ENCODE peak calls at places on chromosome 9, in five cellular contexts. N is stimulated activated naive CD8-positive, alpha-beta T cell treated with anti-CD3 and anti-CD28 coated beads, Interleukin-15, Interleukin-2, amounts not matched to agents 100 U/mL and 50 U/mL, for 24 hours; O is T-helper 1 cell; M is mammary epithelial cell; V is T-helper 9 cell. F is an unnamed sample.

GRCh38 chr9:76576344-76576743 is 117.4 kb downstream of the GCNT1 start:
- DNase-seq in N (peak), O (peak), M (peak), V (no peak), F (peak)

GRCh38 chr9:137740311-137740710 is 121.5 kb downstream of the EHMT1 start:
- DNase-seq in N (no peak), O (no peak), M (no peak), V (no peak), F (no peak)

GRCh38 chr9:128702445-128702948 is at the start of gene PKN3:
- DNase-seq in N (peak), O (peak), M (peak), V (peak), F (peak)

GRCh38 chr9:92097997-92098482 is 17.2 kb downstream of the SPTLC1 start:
- DNase-seq in N (peak), O (peak), M (peak), V (peak), F (peak)

GRCh38 chr9:19420877-19421276 is 12.1 kb downstream of the ACER2 start:
- DNase-seq in N (no peak), O (no peak), M (no peak), V (no peak), F (no peak)

GRCh38 chr9:126112135-126112720 is 214.4 kb upstream of the MVB12B start:
- DNase-seq in N (no peak), O (no peak), M (no peak), V (no peak), F (no peak)

GRCh38 chr9:134413890-134414731 is 87.9 kb downstream of the RXRA start:
- DNase-seq in N (no peak), O (no peak), M (peak), V (no peak), F (no peak)

GRCh38 chr9:17018001-17018491 is 116.8 kb upstream of the CNTLN start:
- DNase-seq in N (no peak), O (no peak), M (no peak), V (no peak), F (no peak)

GRCh38 chr9:124348363-124348762 is 66.9 kb downstream of the PSMB7 start:
- DNase-seq in N (no peak), O (no peak), M (no peak), V (no peak), F (no peak)

GRCh38 chr9:137873408-137873807 is 4.2 kb upstream of the CACNA1B start:
- DNase-seq in N (no peak), O (no peak), M (no peak), V (no peak), F (no peak)

GRCh38 chr9:27280858-27281257 is 16.1 kb downstream of the EQTN start:
- DNase-seq in N (no peak), O (no peak), M (no peak), V (no peak), F (no peak)

GRCh38 chr9:72674961-72675360 is 153.6 kb downstream of the TMC1 start:
- DNase-seq in N (no peak), O (no peak), M (no peak), V (no peak), F (no peak)

GRCh38 chr9:136939431-136939995 is 5.0 kb downstream of the FBXW5 start:
- DNase-seq in N (no peak), O (no peak), M (no peak), V (no peak), F (no peak)

GRCh38 chr9:93620041-93620506 is 43.7 kb downstream of the PHF2 start:
- DNase-seq in N (no peak), O (no peak), M (no peak), V (no peak), F (no peak)

GRCh38 chr9:2727966-2728613 is 10.8 kb downstream of the KCNV2 start:
- DNase-seq in N (no peak), O (peak), M (peak), V (no peak), F (peak)

GRCh38 chr9:105425817-105426433 is 21.9 kb upstream of the FSD1L start:
- DNase-seq in N (no peak), O (no peak), M (no peak), V (no peak), F (no peak)

GRCh38 chr9:899440-900184 is 58.1 kb downstream of the DMRT1 start:
- DNase-seq in N (no peak), O (no peak), M (no peak), V (no peak), F (no peak)

GRCh38 chr9:92619601-92620300 is 50.2 kb downstream of the IPPK start:
- DNase-seq in N (no peak), O (no peak), M (no peak), V (no peak), F (no peak)

GRCh38 chr9:35481347-35481975 is 8.4 kb upstream of the RUSC2 start:
- DNase-seq in N (peak), O (peak), M (peak), V (no peak), F (no peak)

GRCh38 chr9:125325821-125326220 is 64.2 kb downstream of the GAPVD1 start:
- DNase-seq in N (no peak), O (no peak), M (peak), V (no peak), F (no peak)

GRCh38 chr9:2087500-2088313 is 72.6 kb downstream of the SMARCA2 start:
- DNase-seq in N (no peak), O (peak), M (peak), V (no peak), F (no peak)

GRCh38 chr9:122075135-122076030 is 17.7 kb downstream of the TTLL11 start:
- DNase-seq in N (no peak), O (no peak), M (no peak), V (no peak), F (no peak)

GRCh38 chr9:123338710-123339665 is 17.0 kb upstream of the CRB2 start:
- DNase-seq in N (peak), O (peak), M (no peak), V (peak), F (peak)

GRCh38 chr9:123959787-123960186 is 29.9 kb upstream of the DENND1A start:
- DNase-seq in N (no peak), O (no peak), M (no peak), V (no peak), F (no peak)

GRCh38 chr9:134624119-134624826 is 17.3 kb upstream of the COL5A1 start:
- DNase-seq in N (peak), O (no peak), M (no peak), V (no peak), F (no peak)

GRCh38 chr9:98107926-98108325 is 11.1 kb downstream of the TRIM14 start:
- DNase-seq in N (no peak), O (no peak), M (no peak), V (no peak), F (no peak)

GRCh38 chr9:127058645-127059021 is 63.8 kb downstream of the ANGPTL2 start:
- DNase-seq in N (no peak), O (no peak), M (no peak), V (no peak), F (no peak)

GRCh38 chr9:78406146-78406545 is 109.2 kb downstream of the PSAT1 start:
- DNase-seq in N (no peak), O (no peak), M (no peak), V (no peak), F (no peak)

GRCh38 chr9:137956039-137956438 is 78.5 kb downstream of the CACNA1B start:
- DNase-seq in N (no peak), O (no peak), M (no peak), V (no peak), F (no peak)

GRCh38 chr9:93154293-93154903 is 20.3 kb upstream of the NINJ1 start:
- DNase-seq in N (peak), O (peak), M (no peak), V (peak), F (no peak)

GRCh38 chr9:17204611-17205165 is 69.8 kb downstream of the CNTLN start:
- DNase-seq in N (no peak), O (no peak), M (no peak), V (no peak), F (no peak)

GRCh38 chr9:2345013-2345412 is 276.6 kb upstream of the VLDLR start:
- DNase-seq in N (no peak), O (no peak), M (no peak), V (no peak), F (no peak)

GRCh38 chr9:89731262-89731980 is 126.6 kb downstream of the GADD45G start:
- DNase-seq in N (no peak), O (no peak), M (no peak), V (no peak), F (no peak)

GRCh38 chr9:128286435-128286834 is 10.4 kb downstream of the SWI5 start:
- DNase-seq in N (no peak), O (no peak), M (no peak), V (no peak), F (no peak)

GRCh38 chr9:19028835-19029451 is 4.1 kb downstream of the SAXO1 start:
- DNase-seq in N (no peak), O (peak), M (peak), V (no peak), F (no peak)